ENCODE peak calls at places on chromosomes 6 and 20, in ten cellular contexts. Z, O, T, H, A, B, N, I, E and C are unnamed samples. For H3K4me1, the result is how much of the 10 kb centered on the place peaks cover.

GRCh38 chr20:59032023-59032712 is at the start of gene ATP5F1E:
- DNase-seq in Z (peak), O (peak), T (peak), H (peak), A (peak), B (peak), N (peak), I (peak), E (peak), C (peak)

GRCh38 chr6:170292111-170292777 is 1.4 kb upstream of the DLL1 start:
- DNase-seq in Z (peak), O (no peak), T (no peak), H (no peak), A (no peak), B (no peak), N (no peak), I (peak), E (no peak), C (no peak)

GRCh38 chr6:143507358-143508145 is 4.0 kb downstream of the FUCA2 start:
- DNase-seq in Z (no peak), O (no peak), T (no peak), H (no peak), A (peak), B (no peak), N (peak), I (no peak), E (no peak), C (no peak)

GRCh38 chr6:27426045-27426620 is 37.6 kb downstream of the ZNF391 start:
- DNase-seq in Z (no peak), O (no peak), T (no peak), H (no peak), A (no peak), B (no peak), N (no peak), I (no peak), E (no peak), C (peak)

GRCh38 chr20:24465168-24465567 is 4.3 kb upstream of the SYNDIG1 start:
- DNase-seq in Z (no peak), O (no peak), T (peak), H (no peak), A (no peak), B (no peak), N (no peak), I (no peak), E (peak), C (no peak)

GRCh38 chr20:10368702-10369041 is 65.3 kb downstream of the MKKS start:
- DNase-seq in Z (no peak), O (no peak), T (no peak), H (no peak), A (no peak), B (no peak), N (no peak), I (no peak), E (no peak), C (no peak)

GRCh38 chr20:57135875-57136274 is 130.6 kb downstream of the BMP7 start:
- DNase-seq in Z (no peak), O (no peak), T (no peak), H (no peak), A (no peak), B (no peak), N (peak), I (peak), E (no peak), C (no peak)

GRCh38 chr20:60036346-60037119 is 78.3 kb downstream of the CDH26 start:
- DNase-seq in Z (no peak), O (no peak), T (no peak), H (no peak), A (no peak), B (no peak), N (no peak), I (no peak), E (no peak), C (no peak)

GRCh38 chr6:151160869-151161268 is 78.9 kb upstream of the AKAP12 start:
- DNase-seq in Z (no peak), O (no peak), T (no peak), H (no peak), A (no peak), B (no peak), N (no peak), I (no peak), E (no peak), C (peak)

GRCh38 chr20:47785321-47785899 is at the start of gene SULF2:
- DNase-seq in Z (peak), O (peak), T (peak), H (peak), A (peak), B (no peak), N (no peak), I (no peak), E (peak), C (peak)
- H3K27ac ChIP-seq in Z (peak), O (peak), T (peak), H (no peak), A (no peak), B (no peak), N (no peak), I (peak), E (no peak), C (peak)

GRCh38 chr20:63706852-63707557 is 771 bp downstream of the ARFRP1 start:
- DNase-seq in Z (peak), O (no peak), T (peak), H (peak), A (no peak), B (peak), N (peak), I (peak), E (peak), C (peak)

GRCh38 chr20:63707558-63708300 is at the start of the genes ARFRP1 and ZGPAT:
- DNase-seq in Z (peak), O (peak), T (peak), H (peak), A (peak), B (peak), N (peak), I (peak), E (peak), C (peak)

GRCh38 chr20:63708301-63709148 is 686 bp downstream of the ZGPAT start:
- DNase-seq in Z (peak), O (no peak), T (no peak), H (no peak), A (no peak), B (no peak), N (no peak), I (peak), E (no peak), C (no peak)

GRCh38 chr20:63711085-63711645 is 3.3 kb downstream of the ZGPAT start:
- DNase-seq in Z (no peak), O (no peak), T (no peak), H (no peak), A (no peak), B (no peak), N (no peak), I (no peak), E (no peak), C (no peak)

DNA sequence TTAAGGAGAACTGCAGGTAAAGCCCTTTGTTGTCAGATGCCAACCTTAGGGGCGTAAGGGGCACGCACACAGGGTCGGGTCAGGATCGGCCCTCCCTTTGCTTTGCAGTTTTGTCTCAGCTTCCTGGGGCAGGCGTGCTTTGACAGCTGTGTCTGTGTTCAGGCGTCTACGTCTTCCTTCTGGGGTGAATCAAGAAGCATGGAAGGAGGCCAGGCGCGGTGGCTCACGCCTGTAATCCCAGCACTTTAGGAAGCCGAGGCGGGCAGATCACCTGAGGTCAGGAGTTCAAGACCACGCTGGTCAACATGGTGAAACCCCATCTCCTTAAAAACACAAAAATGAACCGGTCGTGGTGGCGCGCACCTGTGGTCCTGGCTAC is 1.3 kb downstream of the ZGPAT start:
- DNase-seq in Z (no peak), O (no peak), T (no peak), H (no peak), A (no peak), B (no peak), N (no peak), I (no peak), E (no peak), C (no peak)
- H3K4me3 ChIP-seq in Z (peak), O (peak), T (no peak), H (peak), A (peak), B (peak), N (peak), I (no peak), E (no peak), C (no peak)

GRCh38 chr6:132065556-132065955 is 114.4 kb upstream of the CCN2 start:
- DNase-seq in Z (no peak), O (no peak), T (no peak), H (no peak), A (peak), B (no peak), N (no peak), I (no peak), E (no peak), C (no peak)
- H3K4me1 ChIP-seq in Z (under half), O (under half), T (under half), H (under half), A (under half), B (under half), N (under half), I (under half), E (under half), C (under half)

GRCh38 chr20:4819901-4820300 is 98.2 kb downstream of the PRND start:
- DNase-seq in Z (no peak), O (no peak), T (no peak), H (no peak), A (no peak), B (no peak), N (no peak), I (no peak), E (no peak), C (no peak)
- H3K27ac ChIP-seq in Z (no peak), O (no peak), T (no peak), H (no peak), A (no peak), B (no peak), N (no peak), I (no peak), E (no peak), C (no peak)

GRCh38 chr6:108116424-108116780 is 41.9 kb upstream of the OSTM1 start:
- DNase-seq in Z (no peak), O (no peak), T (no peak), H (no peak), A (no peak), B (no peak), N (no peak), I (no peak), E (no peak), C (no peak)

GRCh38 chr6:108113557-108114519 is 39.3 kb upstream of the OSTM1 start:
- DNase-seq in Z (peak), O (peak), T (peak), H (peak), A (peak), B (no peak), N (peak), I (no peak), E (peak), C (peak)

GRCh38 chr6:108116781-108117426 is 42.4 kb upstream of the OSTM1 start:
- DNase-seq in Z (peak), O (no peak), T (no peak), H (no peak), A (no peak), B (no peak), N (no peak), I (no peak), E (no peak), C (no peak)

GRCh38 chr6:108114861-108115597 is 40.5 kb upstream of the OSTM1 start:
- DNase-seq in Z (peak), O (peak), T (peak), H (peak), A (peak), B (peak), N (no peak), I (peak), E (peak), C (peak)

GRCh38 chr6:108115598-108116058 is 41.1 kb upstream of the OSTM1 start:
- DNase-seq in Z (peak), O (peak), T (no peak), H (peak), A (peak), B (no peak), N (no peak), I (peak), E (peak), C (peak)
- H3K4me3 ChIP-seq in Z (peak), O (no peak), T (peak), H (peak), A (no peak), B (no peak), N (no peak), I (no peak), E (no peak), C (peak)

GRCh38 chr6:43771858-43772570 is 2.0 kb downstream of the VEGFA start:
- DNase-seq in Z (peak), O (peak), T (no peak), H (peak), A (peak), B (peak), N (peak), I (peak), E (peak), C (peak)

GRCh38 chr6:43774776-43775583 is 5.0 kb downstream of the VEGFA start:
- DNase-seq in Z (peak), O (peak), T (peak), H (peak), A (peak), B (peak), N (peak), I (peak), E (peak), C (peak)

GRCh38 chr6:43773981-43774775 is 4.2 kb downstream of the VEGFA start:
- DNase-seq in Z (no peak), O (no peak), T (no peak), H (no peak), A (no peak), B (no peak), N (no peak), I (no peak), E (no peak), C (no peak)

GRCh38 chr6:43772571-43773049 is 2.6 kb downstream of the VEGFA start:
- DNase-seq in Z (peak), O (peak), T (peak), H (peak), A (peak), B (no peak), N (peak), I (peak), E (peak), C (peak)

DNA sequence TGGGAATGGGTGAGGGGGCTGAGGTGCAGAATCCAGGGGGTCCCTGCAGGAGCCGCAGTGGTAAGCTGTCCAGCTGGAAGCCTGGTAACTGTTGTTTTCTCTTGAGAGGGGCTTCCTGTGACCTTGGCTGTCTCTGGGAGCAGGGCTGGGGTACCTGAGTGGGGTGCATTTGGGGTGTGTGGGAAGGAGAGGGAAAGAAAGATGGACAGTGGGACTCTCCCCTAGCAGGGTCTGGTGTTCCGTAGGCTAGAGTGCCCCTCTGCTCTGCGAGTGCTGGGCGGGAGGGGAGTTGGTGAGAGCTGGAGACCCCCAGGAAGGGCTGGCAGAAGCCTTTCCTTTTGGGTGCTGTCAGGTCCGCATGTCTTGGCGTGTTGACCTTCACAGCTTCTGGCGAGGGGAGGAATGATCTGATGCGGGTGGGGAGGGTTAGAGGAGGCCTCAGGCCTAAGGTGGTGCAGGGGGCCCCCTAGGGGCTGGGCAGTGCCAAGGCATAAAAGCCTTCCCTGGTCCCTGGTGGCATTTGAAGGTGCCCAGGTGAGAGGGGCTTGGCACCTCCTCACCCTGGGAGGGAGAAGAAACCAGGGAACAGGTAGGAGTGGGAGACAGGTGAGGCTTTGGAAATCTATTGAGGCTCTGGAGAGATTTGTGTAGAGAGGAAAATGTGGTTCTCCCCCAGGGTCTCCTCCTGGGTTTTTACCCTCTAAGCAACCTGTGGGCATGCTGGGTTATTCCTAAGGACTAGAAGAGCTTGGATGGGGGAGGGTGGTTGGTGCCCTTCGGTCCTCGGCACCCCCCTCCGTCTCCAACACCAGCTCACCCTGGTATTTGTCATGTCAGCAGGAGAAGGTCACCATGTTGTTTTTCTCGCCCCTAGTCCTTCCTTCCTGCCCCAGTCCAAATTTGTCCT is 3.3 kb downstream of the VEGFA start:
- DNase-seq in Z (peak), O (no peak), T (peak), H (peak), A (peak), B (peak), N (peak), I (peak), E (peak), C (peak)
- H3K4me1 ChIP-seq in Z (under half), O (under half), T (half or more), H (under half), A (under half), B (under half), N (under half), I (half or more), E (under half), C (under half)

GRCh38 chr6:116405147-116405546 is 34.4 kb downstream of the DSE start:
- DNase-seq in Z (peak), O (no peak), T (no peak), H (no peak), A (peak), B (no peak), N (peak), I (no peak), E (no peak), C (no peak)
- H3K27ac ChIP-seq in Z (peak), O (peak), T (peak), H (no peak), A (peak), B (no peak), N (peak), I (peak), E (no peak), C (no peak)

DNA sequence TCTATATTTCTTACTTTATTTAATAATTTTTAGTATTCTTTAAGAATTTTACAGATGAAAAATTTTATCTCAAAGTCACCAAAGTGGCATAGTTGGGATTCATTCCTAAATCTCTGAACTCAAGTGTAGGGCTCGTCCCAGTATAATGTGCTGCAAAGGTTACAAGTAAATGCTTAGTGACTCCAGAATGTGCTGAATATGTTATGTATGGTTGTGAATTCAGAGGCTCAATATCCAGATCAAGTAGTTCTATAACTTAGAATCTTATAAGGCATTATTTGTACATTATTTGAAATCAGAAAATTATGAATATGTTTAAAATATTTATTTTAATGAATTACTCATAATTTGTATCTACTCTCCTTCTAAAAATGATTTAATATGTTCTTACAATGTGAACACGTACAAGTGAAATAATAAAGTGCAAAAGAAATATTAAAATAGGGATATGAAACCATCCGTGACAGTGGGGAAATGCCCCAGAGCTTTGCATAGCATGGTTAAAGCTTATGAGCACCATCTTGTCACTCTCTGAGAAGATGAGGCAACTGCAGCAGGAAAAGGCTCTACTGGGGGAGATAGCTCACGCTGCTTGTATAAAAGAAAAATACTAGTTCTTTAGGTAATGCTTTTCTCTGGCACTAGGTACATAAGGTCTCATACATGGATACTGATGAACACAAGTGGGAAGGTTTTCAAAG is 259.0 kb downstream of the FOXC1 start:
- DNase-seq in Z (no peak), O (no peak), T (no peak), H (no peak), A (no peak), B (no peak), N (peak), I (no peak), E (no peak), C (no peak)
- H3K4me3 ChIP-seq in Z (no peak), O (no peak), T (no peak), H (no peak), A (no peak), B (no peak), N (no peak), I (no peak), E (no peak), C (no peak)

DNA sequence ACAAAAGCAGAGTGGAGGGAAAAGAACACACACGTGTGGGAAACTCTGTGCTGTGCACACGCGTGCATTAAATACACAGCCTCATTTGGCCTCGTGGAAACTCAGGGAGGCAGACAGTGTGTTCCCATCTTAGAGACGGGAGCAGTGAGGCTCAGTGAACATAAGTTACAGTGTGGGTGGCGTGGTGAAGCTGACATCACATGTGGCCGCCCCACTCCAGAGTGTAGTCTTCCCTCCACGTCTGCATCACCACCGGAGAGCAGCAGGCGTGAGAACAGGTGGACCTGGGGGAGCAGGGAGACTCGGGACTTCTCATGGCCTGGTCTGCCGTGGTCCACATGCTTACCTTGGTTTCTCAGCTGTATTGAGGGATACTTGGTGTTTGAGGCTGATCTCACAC is 51.7 kb downstream of the THBS2 start:
- DNase-seq in Z (no peak), O (no peak), T (no peak), H (no peak), A (no peak), B (no peak), N (no peak), I (no peak), E (no peak), C (no peak)
- H3K4me1 ChIP-seq in Z (under half), O (under half), T (under half), H (under half), A (under half), B (under half), N (under half), I (under half), E (under half), C (under half)

GRCh38 chr6:36772401-36772800 is 66.8 kb downstream of the CPNE5 start:
- DNase-seq in Z (no peak), O (no peak), T (no peak), H (no peak), A (no peak), B (no peak), N (no peak), I (no peak), E (no peak), C (no peak)
- H3K27ac ChIP-seq in Z (no peak), O (no peak), T (no peak), H (no peak), A (no peak), B (no peak), N (no peak), I (no peak), E (no peak), C (no peak)